ENCODE peak calls at places on chromosomes 11 and 22, in four cellular contexts. I is H1, L is IMR-90, O is H9. T is an unnamed sample.

GRCh38 chr22:45421349-45422057 is 8.0 kb downstream of the RIBC2 start:
- DNase-seq in O (no peak), L (no peak), I (no peak), T (no peak)

GRCh38 chr11:134501406-134502152 is 89.5 kb upstream of the B3GAT1 start:
- DNase-seq in O (no peak), I (no peak), L (no peak), T (no peak)

GRCh38 chr11:127618721-127619120 is 618.2 kb upstream of the KIRREL3 start:
- DNase-seq in O (no peak), L (no peak), I (no peak), T (no peak)

GRCh38 chr11:32939046-32939445 is 46.4 kb downstream of the QSER1 start:
- DNase-seq in L (no peak), I (no peak), O (no peak), T (no peak)

GRCh38 chr11:88508808-88509581 is 171.5 kb upstream of the CTSC start:
- DNase-seq in L (no peak), O (peak), I (no peak), T (peak)

GRCh38 chr11:34243620-34244493 is 114.0 kb downstream of the ABTB2 start:
- DNase-seq in L (peak), I (no peak), O (no peak), T (peak)

GRCh38 chr22:26322179-26322905 is 106.7 kb upstream of the ASPHD2 start:
- DNase-seq in O (no peak), L (peak), I (peak), T (peak)

GRCh38 chr11:2314525-2315394 is 12.9 kb downstream of the TSPAN32 start:
- DNase-seq in O (no peak), I (no peak), L (peak), T (no peak)

GRCh38 chr11:67372993-67373915 is at the start of gene CLCF1:
- DNase-seq in L (peak), O (no peak), I (no peak), T (peak)

GRCh38 chr11:125777309-125777708 is 1.3 kb downstream of the PATE2 start:
- DNase-seq in L (peak), I (no peak), O (no peak), T (no peak)

GRCh38 chr11:18390088-18390487 is 4.3 kb upstream of the LDHA start:
- DNase-seq in O (no peak), L (no peak), I (no peak), T (no peak)
- H4K5ac ChIP-seq in O (no peak), L (no peak), I (no peak), T (no peak)

GRCh38 chr22:17743661-17744411 is 30.4 kb downstream of the BID start:
- DNase-seq in I (no peak), O (peak), L (no peak), T (no peak)

GRCh38 chr22:17749605-17750395 is 24.5 kb downstream of the BID start:
- DNase-seq in I (no peak), L (no peak), O (no peak), T (no peak)

GRCh38 chr22:17748555-17749353 is 25.5 kb downstream of the BID start:
- DNase-seq in I (peak), L (no peak), O (peak), T (peak)

GRCh38 chr22:17744430-17744829 is 29.8 kb downstream of the BID start:
- DNase-seq in O (no peak), I (no peak), L (no peak), T (no peak)

GRCh38 chr22:17746916-17747315 is 27.4 kb downstream of the BID start:
- DNase-seq in O (no peak), I (no peak), L (no peak), T (no peak)
- H4K5ac ChIP-seq in O (no peak), I (no peak), L (no peak), T (no peak)

GRCh38 chr22:17237031-17237668 is 17.9 kb upstream of the ADA2 start:
- DNase-seq in L (no peak), O (no peak), I (no peak), T (no peak)

GRCh38 chr22:17235149-17235655 is 16.0 kb upstream of the ADA2 start:
- DNase-seq in I (peak), L (no peak), O (peak), T (peak)

GRCh38 chr22:17235861-17236260 is 16.6 kb upstream of the ADA2 start:
- DNase-seq in O (no peak), L (no peak), I (no peak), T (no peak)

GRCh38 chr22:17241571-17242310 is 22.5 kb upstream of the ADA2 start:
- DNase-seq in O (no peak), I (no peak), L (no peak), T (no peak)

GRCh38 chr22:17239156-17239701 is 20.0 kb upstream of the ADA2 start:
- DNase-seq in O (no peak), I (no peak), L (no peak), T (no peak)
- H4K5ac ChIP-seq in O (no peak), I (no peak), L (no peak), T (no peak)

GRCh38 chr11:3707176-3707575 is 36.0 kb upstream of the CHRNA10 start:
- DNase-seq in I (no peak), O (no peak), L (no peak), T (no peak)
- H4K5ac ChIP-seq in I (no peak), O (no peak), L (no peak), T (no peak)

DNA sequence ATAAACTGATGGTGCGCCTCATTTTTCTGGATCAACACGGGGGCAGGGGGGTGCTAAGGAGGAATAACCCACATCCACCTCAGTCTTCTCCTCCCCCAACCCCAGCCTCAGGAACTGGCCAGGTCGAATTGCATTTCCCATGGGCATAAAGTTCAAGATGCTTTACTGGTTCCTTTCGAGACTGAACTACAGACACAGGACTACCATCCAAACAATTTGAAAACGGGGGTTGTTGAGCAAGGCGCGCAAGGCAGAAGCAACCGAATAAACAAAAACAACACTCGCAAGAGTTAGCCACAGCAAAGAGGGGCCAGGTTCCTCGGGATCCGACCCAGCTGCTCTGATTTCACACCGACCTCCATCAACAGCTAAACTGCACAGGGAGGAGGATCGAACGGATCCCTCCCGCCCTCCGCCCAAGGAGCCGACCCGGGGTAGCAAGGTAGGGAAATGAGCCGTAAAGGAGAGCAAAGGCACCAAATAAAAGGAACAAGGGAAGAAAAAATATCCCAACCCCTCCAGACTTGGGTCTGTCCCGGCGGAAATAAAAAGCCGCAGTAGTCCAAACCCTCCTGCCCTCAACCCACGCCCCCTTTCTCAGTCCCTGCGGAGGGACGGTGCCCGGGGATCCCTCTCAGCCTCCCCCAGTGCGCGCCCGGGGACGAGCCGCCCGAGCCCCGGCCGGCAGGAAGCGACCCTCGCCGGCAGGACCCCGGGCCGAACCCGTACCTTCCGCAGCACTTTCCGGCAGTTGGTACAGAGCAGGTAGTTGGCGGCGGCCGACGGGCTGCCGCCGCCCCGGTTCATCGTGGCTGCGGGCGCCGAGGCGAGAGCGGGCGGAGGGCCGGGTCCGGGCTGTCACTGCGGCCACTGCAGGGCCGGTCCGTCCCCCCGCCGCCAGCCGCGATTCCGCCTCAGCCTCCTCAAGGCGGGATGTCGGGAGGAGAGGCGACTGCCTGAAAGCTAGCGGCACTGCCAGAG is 658 bp downstream of the SESN3 start:
- DNase-seq in O (peak), I (no peak), L (no peak), T (peak)
- H4K5ac ChIP-seq in O (no peak), I (no peak), L (no peak), T (no peak)